ENCODE peak calls at places on chromosome 14, in five cellular contexts. N is heart left ventricle; L is AG04450; C is CD8-positive, alpha-beta T cell; V is body of pancreas. T is an unnamed sample.

GRCh38 chr14:70189678-70190077 is 927 bp upstream of the SLC8A3 start:
- DNase-seq in N (no peak), L (no peak), C (no peak), V (no peak), T (no peak)

GRCh38 chr14:36503771-36504741 is 16.0 kb downstream of the NKX2-1 start:
- DNase-seq in N (no peak), L (no peak), C (no peak), V (no peak), T (no peak)

GRCh38 chr14:26917086-26917485 is 319.3 kb upstream of the NOVA1 start:
- DNase-seq in N (no peak), L (no peak), C (no peak), V (peak; percentile 17), T (peak; percentile 6)

GRCh38 chr14:23580948-23581281 is 2.3 kb upstream of the JPH4 start:
- DNase-seq in N (no peak), L (no peak), C (no peak), V (no peak), T (no peak)

GRCh38 chr14:102799684-102800562 is 22.7 kb downstream of the TRAF3 start:
- DNase-seq in N (no peak), L (peak; percentile 73), C (no peak), V (no peak), T (no peak)

GRCh38 chr14:99518441-99519346 is 37.5 kb downstream of the CCNK start:
- DNase-seq in N (peak; percentile 71), L (no peak), C (peak; percentile 78), V (peak; percentile 89), T (peak; percentile 74)

GRCh38 chr14:26773906-26774593 is 176.2 kb upstream of the NOVA1 start:
- DNase-seq in N (no peak), L (no peak), C (no peak), V (no peak), T (no peak)

GRCh38 chr14:75016815-75017214 is 14.1 kb downstream of the EIF2B2 start:
- DNase-seq in N (no peak), L (no peak), C (no peak), V (no peak), T (no peak)

GRCh38 chr14:69260246-69260978 is 454 bp downstream of the GALNT16 start:
- DNase-seq in N (no peak), L (no peak), C (no peak), V (no peak), T (peak; percentile 23)

GRCh38 chr14:104583424-104584114 is 4.0 kb downstream of the C14orf180 start:
- DNase-seq in N (no peak), L (no peak), C (no peak), V (no peak), T (no peak)

GRCh38 chr14:86961106-86961716 is 1031.8 kb downstream of the GALC start:
- DNase-seq in N (no peak), L (no peak), C (no peak), V (peak; percentile 17), T (no peak)

GRCh38 chr14:100076133-100076532 is 10.9 kb downstream of the EVL start:
- DNase-seq in N (no peak), L (no peak), C (no peak), V (no peak), T (peak; percentile 22)

GRCh38 chr14:31326111-31326510 is 94.2 kb downstream of the HEATR5A start:
- DNase-seq in N (no peak), L (no peak), C (no peak), V (no peak), T (no peak)

GRCh38 chr14:73188501-73188903 is 48.8 kb upstream of the PAPLN start:
- DNase-seq in N (no peak), L (peak; percentile 56), C (no peak), V (no peak), T (no peak)

DNA sequence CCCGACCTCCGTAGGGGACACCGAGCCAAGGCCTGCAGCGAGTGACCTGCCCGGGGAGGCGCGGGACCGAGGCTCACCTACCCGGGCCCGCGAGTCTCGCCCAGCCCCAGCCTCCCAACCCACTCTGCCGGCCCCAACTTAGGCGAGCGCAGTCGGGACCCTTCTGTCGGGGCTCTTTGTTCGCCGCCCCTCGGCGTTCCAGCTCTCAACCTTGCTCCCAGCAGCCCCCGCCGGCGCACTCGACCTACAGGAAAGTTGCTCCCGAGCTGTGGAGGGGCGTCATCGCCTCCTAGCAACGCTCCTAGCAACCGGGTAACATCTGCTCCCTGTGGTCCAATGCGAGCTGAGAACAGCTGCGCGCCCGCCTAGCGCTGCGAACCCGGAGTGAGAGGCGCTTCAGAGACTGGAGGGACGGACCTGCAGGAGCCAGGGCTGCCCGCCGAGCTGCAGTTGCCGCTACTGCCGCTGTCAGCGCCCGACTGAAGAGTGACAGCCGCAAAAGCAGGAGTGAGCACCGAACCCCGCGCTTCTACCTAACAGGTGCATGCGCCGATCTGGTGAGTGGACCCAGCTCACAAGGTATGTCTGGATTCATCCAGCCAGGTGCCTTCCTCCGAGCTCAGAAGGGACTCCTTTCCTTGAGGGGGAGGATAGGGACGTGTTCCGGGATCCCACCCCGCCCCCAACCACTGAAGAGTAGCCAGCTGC is 354.9 kb downstream of the SNAPC1 start:
- DNase-seq in N (peak; percentile 65), L (peak; percentile 58), C (peak; percentile 25), V (peak; percentile 68), T (peak; percentile 82)
- H3K27me3 ChIP-seq in N (peaks cover 19% of the 10 kb centered on the region), L (peaks cover 25% of the 10 kb centered on the region), C (peaks cover 24% of the 10 kb centered on the region), V (no peaks in the 10 kb centered on the region), T (no peaks in the 10 kb centered on the region)

GRCh38 chr14:89990623-89991275 is 35.0 kb downstream of the TDP1 start:
- DNase-seq in N (no peak), L (no peak), C (no peak), V (no peak), T (no peak)

GRCh38 chr14:89996963-89997362 is 41.2 kb downstream of the TDP1 start:
- DNase-seq in N (no peak), L (no peak), C (no peak), V (no peak), T (no peak)

GRCh38 chr14:89988787-89989186 is 33.1 kb downstream of the TDP1 start:
- DNase-seq in N (no peak), L (no peak), C (no peak), V (no peak), T (no peak)

GRCh38 chr14:89990218-89990617 is 34.5 kb downstream of the TDP1 start:
- DNase-seq in N (no peak), L (no peak), C (no peak), V (no peak), T (no peak)

GRCh38 chr14:89992273-89992672 is 36.5 kb downstream of the TDP1 start:
- DNase-seq in N (no peak), L (no peak), C (no peak), V (no peak), T (no peak)
- H3K4me3 ChIP-seq in N (no peak overlapping the region), L (no peak overlapping the region), C (no peak overlapping the region), V (no peak overlapping the region), T (no peak overlapping the region)

GRCh38 chr14:22380511-22381455 is 208.2 kb downstream of the DAD1 start:
- DNase-seq in N (no peak), L (no peak), C (no peak), V (no peak), T (no peak)
- H3K27me3 ChIP-seq in N (no peaks in the 10 kb centered on the region), L (peaks cover 3% of the 10 kb centered on the region), C (no peaks in the 10 kb centered on the region), V (no peaks in the 10 kb centered on the region), T (peaks cover 60% of the 10 kb centered on the region)

GRCh38 chr14:67882973-67883372 is 63.4 kb downstream of the RAD51B start:
- DNase-seq in N (no peak), L (no peak), C (no peak), V (no peak), T (no peak)

GRCh38 chr14:67883717-67884116 is 64.1 kb downstream of the RAD51B start:
- DNase-seq in N (no peak), L (no peak), C (no peak), V (no peak), T (no peak)

GRCh38 chr14:67892466-67893120 is 73.0 kb downstream of the RAD51B start:
- DNase-seq in N (no peak), L (no peak), C (no peak), V (peak; percentile 22), T (no peak)

GRCh38 chr14:67886221-67886620 is 66.6 kb downstream of the RAD51B start:
- DNase-seq in N (no peak), L (no peak), C (no peak), V (no peak), T (no peak)

GRCh38 chr14:67887478-67887877 is 67.9 kb downstream of the RAD51B start:
- DNase-seq in N (no peak), L (no peak), C (no peak), V (no peak), T (no peak)
- H3K4me3 ChIP-seq in N (no peak overlapping the region), L (no peak overlapping the region), C (no peak overlapping the region), V (no peak overlapping the region), T (no peak overlapping the region)

DNA sequence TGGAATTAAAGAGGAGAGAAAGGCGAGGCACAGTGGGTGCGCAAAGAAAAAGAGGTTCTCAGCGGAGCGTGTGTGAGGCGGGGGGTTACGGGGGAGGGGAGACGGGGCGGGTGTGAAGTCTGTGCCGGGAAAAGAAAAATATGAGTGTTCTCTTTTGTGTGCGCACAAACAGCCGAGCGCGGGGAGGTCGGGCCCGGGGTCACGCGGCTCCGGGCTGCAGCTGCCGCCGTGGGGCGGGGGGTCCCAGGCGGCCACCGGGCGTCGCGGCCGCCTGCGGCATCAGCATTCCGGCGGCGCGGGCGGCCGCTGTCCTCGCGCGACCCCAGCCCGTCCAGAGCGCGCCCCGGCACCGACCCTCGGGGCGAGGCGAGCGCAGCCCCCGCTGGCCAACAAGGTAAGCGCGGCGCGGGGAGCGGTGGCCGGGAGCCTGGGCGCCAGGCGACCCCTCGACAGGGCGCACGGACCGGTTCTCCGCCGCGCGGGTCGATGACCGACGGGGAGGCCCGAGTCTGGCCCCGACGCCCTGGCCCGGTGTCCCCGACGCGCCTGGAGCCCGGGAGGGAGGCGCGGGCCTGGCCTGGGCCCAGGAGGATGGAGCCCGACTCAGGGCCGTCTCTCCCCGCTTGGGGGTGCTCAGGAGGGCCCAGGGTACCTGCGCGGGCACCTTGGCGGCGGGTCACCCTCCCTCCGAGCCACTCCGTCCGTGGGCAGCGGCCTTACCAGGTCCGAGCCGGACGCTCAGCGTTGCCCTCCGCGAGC is 103.9 kb upstream of the DIO3 start:
- DNase-seq in N (no peak), L (no peak), C (no peak), V (no peak), T (no peak)
- H3K27me3 ChIP-seq in N (peaks cover 52% of the 10 kb centered on the region), L (peaks cover 42% of the 10 kb centered on the region), C (peaks cover 35% of the 10 kb centered on the region), V (peaks cover 17% of the 10 kb centered on the region), T (no peaks in the 10 kb centered on the region)

DNA sequence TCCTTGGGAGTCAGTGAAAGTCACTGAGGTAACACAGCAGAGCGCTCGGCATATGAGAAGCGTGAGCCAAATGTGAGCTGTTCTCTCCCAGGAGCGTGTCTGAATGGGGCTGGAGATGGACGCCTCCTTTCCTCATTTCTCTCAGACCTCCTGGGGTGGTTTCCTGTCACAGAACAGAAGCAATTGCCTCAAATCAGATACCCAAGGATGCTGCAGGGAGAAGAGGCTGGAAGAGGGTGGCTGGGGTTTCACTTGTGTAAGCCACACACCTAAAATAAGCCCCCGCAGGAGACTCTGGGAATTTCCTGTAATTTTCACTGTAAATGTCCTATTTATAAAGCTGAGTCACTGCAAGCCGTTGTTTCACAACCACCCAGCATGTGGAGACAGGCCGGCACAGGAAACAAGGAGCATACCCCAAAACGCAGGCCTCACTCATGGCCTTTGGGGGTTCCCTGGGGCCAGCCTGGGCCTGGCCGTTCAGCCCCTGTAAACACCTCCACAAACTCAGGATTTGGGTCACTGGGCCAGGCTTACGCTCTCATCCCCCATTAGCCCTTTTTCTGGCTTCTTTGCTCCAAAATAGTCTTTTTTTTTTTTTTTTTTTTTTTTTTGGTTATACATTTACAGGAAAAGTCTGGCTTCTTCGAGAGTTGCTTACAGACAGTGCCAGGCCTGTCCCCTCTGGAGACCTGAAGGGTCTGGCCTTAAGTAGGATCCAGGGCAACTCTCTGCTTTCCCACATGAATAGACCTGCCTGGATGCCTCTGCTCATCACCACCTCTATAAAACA is 55.3 kb downstream of the VCPKMT start:
- DNase-seq in N (peak; percentile 63), L (peak; percentile 76), C (no peak), V (peak; percentile 57), T (peak; percentile 29)
- H3K4me3 ChIP-seq in N (no peak overlapping the region), L (no peak overlapping the region), C (peak overlapping the region; percentile 36), V (no peak overlapping the region), T (no peak overlapping the region)